ENCODE peak calls at places on chromosome 19, in five cellular contexts. D is tibial nerve, Y is fibroblast of mammary gland, A is prostate gland, U is neural crest cell. C is an unnamed sample.

GRCh38 chr19:38004100-38004504 is 97.1 kb downstream of the SIPA1L3 start:
- DNase-seq in Y (peak; percentile 59), A (no peak), D (no peak), U (no peak), C (no peak)

GRCh38 chr19:38386968-38387549 is 775 bp downstream of the GGN start:
- DNase-seq in Y (peak; percentile 23), A (no peak), D (peak; percentile 15), U (no peak), C (no peak)

GRCh38 chr19:7673995-7674667 is 2.8 kb upstream of the MCEMP1 start:
- DNase-seq in A (no peak), D (peak; percentile 50), Y (peak; percentile 84), U (peak; percentile 50), C (peak; percentile 86)

GRCh38 chr19:38912600-38913514 is 871 bp upstream of the CCER2 start:
- DNase-seq in Y (peak; percentile 7), U (no peak), D (no peak), A (no peak), C (no peak)

GRCh38 chr19:42762782-42763181 is 2.7 kb downstream of the PSG8 start:
- DNase-seq in U (no peak), A (no peak), Y (no peak), D (no peak), C (no peak)

GRCh38 chr19:42287017-42287825 is 14.7 kb upstream of the PRR19 start:
- DNase-seq in A (no peak), U (no peak), Y (no peak), D (no peak), C (no peak)

GRCh38 chr19:5369962-5370367 is 29.4 kb upstream of the PTPRS start:
- DNase-seq in Y (peak; percentile 28), D (no peak), A (peak; percentile 12), U (peak; percentile 76), C (peak; percentile 61)

GRCh38 chr19:14361824-14362223 is 19.4 kb upstream of the ADGRE5 start:
- DNase-seq in A (no peak), Y (peak; percentile 47), U (no peak), D (no peak), C (peak; percentile 71)

GRCh38 chr19:50207730-50208129 is 4.3 kb downstream of the MYH14 start:
- DNase-seq in A (no peak), Y (no peak), U (no peak), D (no peak), C (no peak)